ENCODE peak calls at places on chromosomes 4 and X, in seven cellular contexts. A is neuronal stem cell, K is mesendoderm, Z is IMR-90, L is trophoblast cell, U is mesenchymal stem cell, C is H1. V is an unnamed sample.

GRCh38 chrX:1661048-1661921 is 46.4 kb downstream of the ASMT start:
- DNase-seq in A (no peak), K (peak; percentile 96), U (no peak), C (peak; percentile 82), L (peak; percentile 44), Z (no peak), V (peak; percentile 98)

GRCh38 chr4:153161599-153161971 is 42.7 kb upstream of the TRIM2 start:
- DNase-seq in A (no peak), L (no peak), U (no peak), Z (peak; percentile 32), C (no peak), K (no peak), V (no peak)

GRCh38 chr4:113436360-113436759 is 325.2 kb downstream of the CAMK2D start:
- DNase-seq in C (no peak), A (no peak), K (no peak), Z (peak; percentile 70), U (peak; percentile 79), L (no peak), V (no peak)

GRCh38 chr4:159248383-159249178 is 145.7 kb downstream of the RAPGEF2 start:
- DNase-seq in K (no peak), Z (peak; percentile 77), A (no peak), C (no peak), U (peak; percentile 84), L (no peak), V (no peak)

GRCh38 chr4:72896515-72896914 is 173.0 kb downstream of the COX18 start:
- DNase-seq in C (no peak), L (peak; percentile 92), K (peak; percentile 83), U (peak; percentile 79), Z (peak; percentile 78), A (no peak), V (no peak)

GRCh38 chrX:70998402-70999027 is 67.6 kb upstream of the SLC7A3 start:
- DNase-seq in K (peak; percentile 62), C (peak; percentile 46), L (peak; percentile 76), A (peak; percentile 26), U (peak; percentile 38), Z (peak; percentile 47), V (peak; percentile 40)

GRCh38 chr4:88138561-88138960 is 19.9 kb downstream of the ABCG2 start:
- DNase-seq in K (no peak), C (no peak), L (peak; percentile 94), Z (peak; percentile 91), A (no peak), U (peak; percentile 81), V (no peak)

GRCh38 chrX:78066110-78066509 is 37.9 kb upstream of the PGK1 start:
- DNase-seq in L (no peak), C (no peak), A (no peak), Z (peak; percentile 76), U (no peak), K (no peak), V (no peak)

GRCh38 chr4:61068745-61069144 is 131.4 kb upstream of the ADGRL3 start:
- DNase-seq in L (peak; percentile 54), A (no peak), U (peak; percentile 47), Z (peak; percentile 15), K (no peak), C (no peak), V (no peak)

GRCh38 chr4:7909966-7910720 is 29.5 kb downstream of the AFAP1 start:
- DNase-seq in K (no peak), A (no peak), C (no peak), U (peak; percentile 89), L (peak; percentile 62), Z (peak; percentile 65), V (no peak)

GRCh38 chrX:13669246-13669689 is 16.3 kb downstream of the TCEANC start:
- DNase-seq in Z (peak; percentile 99), L (peak; percentile 96), A (no peak), K (no peak), C (no peak), U (peak; percentile 98), V (no peak)

GRCh38 chrX:39175418-39176057 is 374.3 kb downstream of the MID1IP1 start:
- DNase-seq in K (no peak), Z (no peak), U (no peak), A (no peak), C (no peak), L (peak; percentile 80), V (no peak)

GRCh38 chr4:148445071-148445902 is 3.1 kb upstream of the NR3C2 start:
- DNase-seq in C (peak; percentile 82), L (peak; percentile 47), Z (no peak), U (no peak), A (peak; percentile 70), K (peak; percentile 44), V (peak; percentile 62)

GRCh38 chr4:143336828-143337599 is at the start of gene GAB1:
- DNase-seq in L (peak; percentile 90), K (peak; percentile 95), Z (peak; percentile 80), C (peak; percentile 81), A (peak; percentile 79), U (peak; percentile 92), V (peak; percentile 85)

GRCh38 chrX:23616361-23616760 is 50.9 kb upstream of the PRDX4 start:
- DNase-seq in U (peak; percentile 11), K (peak; percentile 29), A (no peak), C (no peak), Z (peak; percentile 38), L (peak; percentile 47), V (no peak)

GRCh38 chr4:112119358-112119783 is 25.9 kb upstream of the FAM241A start:
- DNase-seq in K (no peak), U (no peak), Z (no peak), L (no peak), C (no peak), A (no peak), V (no peak)

GRCh38 chr4:101921370-101921769 is 130.8 kb downstream of the BANK1 start:
- DNase-seq in L (no peak), A (no peak), Z (no peak), C (no peak), K (no peak), U (no peak), V (no peak)

GRCh38 chr4:128381748-128382559 is 94.3 kb upstream of the PGRMC2 start:
- DNase-seq in K (no peak), C (no peak), U (no peak), Z (no peak), A (no peak), L (no peak), V (no peak)

GRCh38 chr4:176335421-176335820 is 15.7 kb downstream of the SPCS3 start:
- DNase-seq in L (no peak), A (no peak), U (no peak), K (peak; percentile 31), Z (peak; percentile 79), C (no peak), V (no peak)

GRCh38 chrX:118420462-118420861 is 74.6 kb downstream of the WDR44 start:
- DNase-seq in K (no peak), Z (peak; percentile 42), L (peak; percentile 34), U (peak; percentile 72), A (no peak), C (no peak), V (no peak)

GRCh38 chrX:45505214-45505613 is 304.5 kb upstream of the DIPK2B start:
- DNase-seq in L (no peak), Z (peak; percentile 75), C (no peak), U (peak; percentile 74), K (no peak), A (no peak), V (no peak)

GRCh38 chr4:52659722-52660261 is 691 bp upstream of the USP46 start:
- DNase-seq in C (peak; percentile 57), K (peak; percentile 37), A (peak; percentile 14), U (peak; percentile 60), Z (no peak), L (peak; percentile 53), V (no peak)

GRCh38 chrX:129744881-129745321 is 6.1 kb downstream of the XPNPEP2 start:
- DNase-seq in U (no peak), K (no peak), A (no peak), Z (no peak), L (no peak), C (no peak), V (no peak)

GRCh38 chr4:179465131-179465797 is 2023.0 kb upstream of the AGA start:
- DNase-seq in K (peak; percentile 83), C (no peak), U (peak; percentile 17), L (no peak), A (no peak), Z (peak; percentile 34), V (peak; percentile 52)

GRCh38 chr4:113574636-113575103 is 186.9 kb downstream of the CAMK2D start:
- DNase-seq in C (no peak), Z (peak; percentile 80), A (no peak), K (no peak), U (peak; percentile 73), L (peak; percentile 69), V (no peak)

GRCh38 chrX:70504772-70505450 is 60.3 kb downstream of the DLG3 start:
- DNase-seq in Z (no peak), U (no peak), A (no peak), C (no peak), L (no peak), K (no peak), V (no peak)

GRCh38 chr4:185811509-185812364 is at the start of gene SORBS2:
- DNase-seq in A (no peak), Z (peak; percentile 25), K (peak; percentile 88), U (peak; percentile 41), L (peak; percentile 15), C (no peak), V (no peak)

GRCh38 chrX:124573458-124573857 is 227.1 kb downstream of the SH2D1A start:
- DNase-seq in Z (no peak), K (no peak), C (no peak), U (peak; percentile 29), A (no peak), L (no peak), V (no peak)

GRCh38 chr4:145438298-145438697 is 43.4 kb upstream of the SMAD1 start:
- DNase-seq in A (no peak), C (no peak), L (no peak), K (no peak), Z (no peak), U (no peak), V (no peak)

GRCh38 chrX:154366666-154367055 is 7.8 kb downstream of the FLNA start:
- DNase-seq in K (no peak), C (no peak), L (no peak), A (no peak), Z (no peak), U (no peak), V (no peak)
- H3K9ac ChIP-seq in K (no peak overlapping the region), C (no peak overlapping the region), L (no peak overlapping the region), A (peak overlapping the region; percentile 21), Z (peak overlapping the region; percentile 47), U (peak overlapping the region; percentile 49), V (no peak overlapping the region)

DNA sequence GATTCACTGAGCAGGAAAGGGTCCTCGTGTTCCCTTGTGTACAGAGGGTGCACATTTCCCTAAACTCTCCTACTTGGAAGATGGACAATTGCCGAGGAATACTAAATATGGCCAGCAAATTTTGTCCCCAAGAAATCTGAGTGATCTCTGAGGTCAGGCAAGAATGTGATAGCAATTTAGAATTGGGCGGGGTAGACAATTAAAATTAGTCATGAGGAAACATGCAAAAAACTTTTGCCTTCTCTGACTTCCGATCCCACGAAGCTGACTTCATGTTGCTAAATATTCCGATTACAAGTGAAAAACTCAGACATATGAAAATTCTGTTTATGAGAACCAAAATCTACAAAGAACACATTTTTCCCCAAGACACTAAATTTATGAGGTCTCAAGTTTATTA is 453.9 kb upstream of the ZFP42 start:
- DNase-seq in U (no peak), K (no peak), L (no peak), Z (no peak), A (no peak), C (no peak), V (no peak)
- H3K4ac ChIP-seq in U (no peak overlapping the region), K (no peak overlapping the region), L (no peak overlapping the region), Z (no peak overlapping the region), A (no peak overlapping the region), C (no peak overlapping the region), V (no peak overlapping the region)

GRCh38 chrX:57905141-57905540 is 5.1 kb downstream of the ZXDA start:
- DNase-seq in K (no peak), C (no peak), U (no peak), L (no peak), A (no peak), Z (peak; percentile 10), V (no peak)
- H3K9ac ChIP-seq in K (no peak overlapping the region), C (no peak overlapping the region), U (peak overlapping the region; percentile 76), L (no peak overlapping the region), A (no peak overlapping the region), Z (no peak overlapping the region), V (no peak overlapping the region)

GRCh38 chrX:50343917-50344316 is 126.7 kb downstream of the DGKK start:
- DNase-seq in A (no peak), U (no peak), Z (no peak), C (no peak), L (no peak), K (no peak), V (no peak)
- H3K4ac ChIP-seq in A (no peak overlapping the region), U (no peak overlapping the region), Z (no peak overlapping the region), C (no peak overlapping the region), L (no peak overlapping the region), K (no peak overlapping the region), V (no peak overlapping the region)

V was measured in H9.